ENCODE peak calls at places on chromosomes 7 and 10, in seven cellular contexts. F is mucosa of descending colon, Z is adrenal gland, P is astrocyte, Q is HepG2, A is WTC11, S is GM12865. V is an unnamed sample.
A peak's percentile ranks its signal among the peaks of the same experiment; 100 is the strongest.

GRCh38 chr10:23886355-23886754 is 322.6 kb upstream of the KIAA1217 start:
- DNase-seq in F (no peak), Z (no peak), P (no peak), Q (peak; percentile 5), A (peak; percentile 22), S (peak; percentile 13), V (peak; percentile 14)

GRCh38 chr10:132376394-132376851 is 20.6 kb upstream of the PWWP2B start:
- DNase-seq in F (peak; percentile 13), Z (no peak), P (no peak), Q (no peak), A (no peak), S (no peak), V (peak; percentile 12)

GRCh38 chr10:11345224-11346054 is 266.0 kb downstream of the USP6NL start:
- DNase-seq in F (peak; percentile 51), Z (peak; percentile 22), P (no peak), Q (peak; percentile 4), A (peak; percentile 43), S (peak; percentile 60), V (no peak)

GRCh38 chr7:7565746-7566650 is 686 bp upstream of the MIOS start:
- DNase-seq in F (peak; percentile 58), Z (no peak), P (peak; percentile 3), Q (peak; percentile 21), A (no peak), S (no peak), V (no peak)

GRCh38 chr7:43888983-43889945 is 17.1 kb downstream of the URGCP start:
- DNase-seq in F (no peak), Z (no peak), P (no peak), Q (no peak), A (no peak), S (no peak), V (no peak)

GRCh38 chr10:69685802-69686585 is 55.9 kb downstream of the FAM241B start:
- DNase-seq in F (peak; percentile 43), Z (no peak), P (peak; percentile 32), Q (no peak), A (no peak), S (no peak), V (no peak)

GRCh38 chr7:23239709-23240108 is 6.9 kb upstream of the GPNMB start:
- DNase-seq in F (no peak), Z (no peak), P (no peak), Q (no peak), A (no peak), S (no peak), V (no peak)

GRCh38 chr7:95434501-95435421 is at the start of gene PON2:
- DNase-seq in F (peak; percentile 92), Z (peak; percentile 80), P (peak; percentile 77), Q (peak; percentile 90), A (peak; percentile 79), S (peak; percentile 83), V (peak; percentile 81)

DNA sequence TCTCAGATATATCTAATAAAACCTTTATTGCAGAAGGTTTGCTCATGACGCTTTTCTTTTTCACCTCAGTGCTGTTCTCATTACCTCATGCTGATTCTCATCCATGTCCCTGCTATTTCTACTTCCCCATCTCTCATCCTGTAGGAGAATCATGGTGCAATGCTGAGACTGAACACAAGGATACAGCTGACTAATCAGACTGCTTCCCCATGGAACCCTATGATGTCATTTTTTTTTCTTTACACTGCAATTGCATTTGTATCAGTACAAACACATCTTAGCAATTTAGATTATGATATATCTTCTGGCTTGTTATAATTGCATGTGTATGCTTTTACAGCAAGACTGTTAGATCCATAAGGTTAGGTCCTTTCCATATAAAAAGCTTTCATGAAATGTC is 93.7 kb downstream of the SEMA3A start:
- DNase-seq in F (no peak), Z (no peak), P (no peak), Q (no peak), A (no peak), S (no peak), V (no peak)
- TF ChIP-seq CTCF in F (no peak), Z (no peak), P (peak; percentile 25), Q (no peak), A (no peak), S (no peak), V (peak; percentile 52)

DNA sequence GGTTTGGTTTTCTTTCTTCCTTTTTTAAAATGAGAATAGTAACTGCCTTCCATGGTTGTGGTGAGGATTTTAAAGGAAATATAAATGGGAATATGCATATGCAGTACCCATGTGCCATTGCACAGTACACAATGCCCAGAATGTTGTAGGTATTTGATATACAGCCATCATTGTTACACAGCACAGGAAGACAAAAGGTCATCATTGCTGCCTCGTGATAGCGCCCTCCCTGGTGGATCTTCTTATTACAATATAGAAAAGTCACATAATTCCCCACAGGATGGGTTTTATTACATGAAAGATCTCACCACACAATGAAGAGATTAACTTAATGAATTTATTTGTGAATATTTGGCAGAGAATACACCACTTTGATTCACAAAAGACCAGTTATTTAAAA is 76.5 kb downstream of the PPP1R17 start:
- DNase-seq in F (no peak), Z (no peak), P (no peak), Q (no peak), A (no peak), S (no peak), V (no peak)
- TF ChIP-seq CTCF in F (no peak), Z (no peak), P (peak; percentile 24), Q (no peak), A (peak; percentile 63), S (peak; percentile 18), V (peak; percentile 42)

DNA sequence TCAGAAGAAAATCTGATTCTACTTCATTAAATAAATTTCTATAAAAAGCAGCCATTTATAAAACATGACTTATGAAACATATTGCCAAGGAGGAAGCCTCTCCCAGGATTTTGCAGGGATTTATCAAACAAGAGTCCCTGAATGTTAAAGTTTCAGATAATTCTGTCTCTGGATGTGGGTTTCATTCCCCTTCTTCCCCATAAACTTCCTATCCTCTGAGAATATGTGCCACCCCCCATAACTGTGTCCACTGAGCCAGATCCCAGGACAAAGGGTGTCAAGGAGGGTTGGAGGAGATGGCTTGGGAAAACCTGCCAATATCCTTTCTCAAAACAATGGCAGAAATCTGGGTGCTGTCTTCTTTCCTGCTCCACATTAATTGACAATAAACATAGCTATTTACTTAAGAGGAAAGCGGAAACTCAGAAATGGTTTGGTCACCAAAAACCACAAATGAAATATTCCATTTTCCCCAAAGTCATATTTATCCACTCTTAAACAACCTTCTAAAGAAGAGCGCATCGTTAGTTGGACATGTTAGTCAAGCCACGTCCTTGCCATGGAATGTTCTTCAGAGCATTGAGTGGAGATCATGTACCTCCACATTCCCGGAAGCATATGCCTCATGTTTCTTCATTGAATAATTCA is 54.3 kb upstream of the AKR1E2 start:
- DNase-seq in F (no peak), Z (no peak), P (peak; percentile 94), Q (peak; percentile 13), A (no peak), S (no peak), V (no peak)
- TF ChIP-seq CTCF in F (no peak), Z (no peak), P (no peak), Q (no peak), A (no peak), S (no peak), V (no peak)

DNA sequence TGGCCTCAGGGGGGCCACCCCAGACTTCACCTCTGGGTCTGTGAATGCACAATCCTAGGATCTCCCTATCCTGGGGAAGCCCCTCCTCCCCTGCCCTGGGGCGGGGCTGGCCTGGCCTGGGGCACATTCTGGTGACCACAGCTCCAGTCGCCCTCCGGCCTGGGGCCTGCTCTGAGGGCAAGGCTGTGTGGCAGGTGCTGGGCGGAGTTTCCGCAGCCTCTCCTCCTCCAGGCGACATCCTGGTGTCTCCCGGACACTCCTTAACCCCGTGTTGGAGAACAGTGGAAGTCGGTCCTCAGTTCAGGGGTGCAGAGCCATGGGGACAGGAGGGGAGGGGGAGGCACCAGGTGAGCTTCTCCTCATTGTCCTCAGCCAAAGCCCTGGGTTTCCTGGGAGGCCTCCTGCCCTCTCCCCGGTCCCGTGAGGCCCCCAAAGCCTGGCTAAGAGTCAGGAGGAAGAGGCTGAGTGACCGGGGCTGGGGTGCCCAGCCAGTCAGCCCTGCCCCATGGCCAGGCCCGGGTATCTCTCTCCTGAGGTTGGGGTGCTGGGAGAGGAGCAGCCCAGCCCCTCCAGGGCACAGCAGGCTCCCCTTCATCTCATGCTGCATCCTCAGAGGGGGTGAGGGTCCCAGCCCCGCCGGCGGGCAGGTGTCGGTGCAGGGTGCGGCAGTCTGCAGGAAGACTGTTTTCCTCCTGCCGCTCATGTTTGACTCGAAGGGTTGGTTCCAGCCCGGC is 22.6 kb downstream of the UNCX start:
- DNase-seq in F (no peak), Z (no peak), P (no peak), Q (no peak), A (no peak), S (no peak), V (no peak)
- TF ChIP-seq CTCF in F (no peak), Z (no peak), P (no peak), Q (no peak), A (no peak), S (no peak), V (no peak)

V was measured in glutamatergic neuron.